ENCODE peak calls at places on chromosomes 11 and 22, in nine cellular contexts. J is fibroblast of mammary gland, G is sigmoid colon, C is adrenal gland, B is upper lobe of right lung, I is mesenchymal stem cell, V is colonic mucosa, A is BE2C, P is A549. M is an unnamed sample.

GRCh38 chr11:117384045-117384444 is 56.4 kb downstream of the CEP164 start:
- DNase-seq in J (peak; percentile 95), G (peak; percentile 7), C (no peak), B (no peak), I (peak; percentile 76), V (no peak), A (no peak), P (peak; percentile 23), M (peak; percentile 68)

GRCh38 chr11:15526859-15527450 is 412.2 kb downstream of the INSC start:
- DNase-seq in J (no peak), G (no peak), C (no peak), B (no peak), I (no peak), V (no peak), A (no peak), P (no peak), M (no peak)

GRCh38 chr11:8258289-8258688 is 5.4 kb downstream of the LMO1 start:
- DNase-seq in J (no peak), G (peak; percentile 54), C (no peak), B (peak; percentile 38), I (no peak), V (no peak), A (no peak), P (no peak), M (no peak)

GRCh38 chr11:29260939-29261705 is 755.7 kb downstream of the KCNA4 start:
- DNase-seq in J (peak; percentile 19), G (no peak), C (no peak), B (no peak), I (peak; percentile 47), V (no peak), A (no peak), P (peak; percentile 86), M (peak; percentile 26)

GRCh38 chr11:110091995-110092576 is 1.1 kb upstream of the ZC3H12C start:
- DNase-seq in J (peak; percentile 41), G (no peak), C (no peak), B (no peak), I (no peak), V (no peak), A (no peak), P (no peak), M (no peak)

GRCh38 chr11:100515087-100515486 is 172.0 kb upstream of the ARHGAP42 start:
- DNase-seq in J (no peak), G (no peak), C (no peak), B (no peak), I (peak; percentile 31), V (no peak), A (no peak), P (peak; percentile 25), M (peak; percentile 25)

GRCh38 chr22:37638351-37639069 is 959 bp upstream of the SH3BP1 start:
- DNase-seq in J (no peak), G (no peak), C (no peak), B (no peak), I (no peak), V (peak; percentile 85), A (no peak), P (no peak), M (no peak)

GRCh38 chr11:75386912-75387311 is 12.4 kb upstream of the RPS3 start:
- DNase-seq in J (no peak), G (peak; percentile 26), C (no peak), B (peak; percentile 4), I (no peak), V (peak; percentile 56), A (no peak), P (peak; percentile 89), M (no peak)

GRCh38 chr22:41201146-41201545 is 4.0 kb upstream of the L3MBTL2 start:
- DNase-seq in J (no peak), G (no peak), C (no peak), B (no peak), I (no peak), V (no peak), A (no peak), P (no peak), M (no peak)

GRCh38 chr11:7759010-7759409 is 37.7 kb downstream of the OR5P2 start:
- DNase-seq in J (no peak), G (no peak), C (no peak), B (no peak), I (no peak), V (no peak), A (no peak), P (no peak), M (no peak)

GRCh38 chr11:63917685-63918523 is 940 bp upstream of the RCOR2 start:
- DNase-seq in J (no peak), G (peak; percentile 82), C (peak; percentile 63), B (no peak), I (peak; percentile 70), V (peak; percentile 90), A (peak; percentile 86), P (peak; percentile 80), M (peak; percentile 17)
- H3K4me3 ChIP-seq in J (peak overlapping the region; percentile 43), G (peak overlapping the region; percentile 23), C (no peak overlapping the region), B (peak overlapping the region; percentile 50), I (peak overlapping the region; percentile 69), V (peak overlapping the region; percentile 50), A (peak overlapping the region; percentile 49), P (peak overlapping the region; percentile 62), M (peak overlapping the region; percentile 52)

DNA sequence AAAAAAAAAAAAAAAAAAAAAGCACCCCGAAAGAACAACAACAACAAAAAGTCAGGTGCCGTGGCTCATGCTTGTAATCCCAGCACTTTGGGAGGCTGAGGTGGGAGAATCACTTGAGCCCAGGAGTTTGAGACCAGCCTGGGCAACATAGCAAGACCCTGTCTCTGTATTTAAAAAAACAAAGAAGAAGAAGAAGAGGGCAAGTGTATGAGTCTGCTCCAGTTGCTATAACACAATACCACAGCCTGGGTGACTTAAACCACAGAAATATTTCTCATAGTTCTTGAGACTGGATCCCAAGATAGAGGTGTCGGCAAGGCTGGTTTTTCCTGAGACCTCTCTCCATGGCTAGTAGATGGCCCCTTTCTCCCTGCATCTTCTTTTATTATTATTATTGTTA is 12.4 kb downstream of the CRYBA4 start:
- DNase-seq in J (no peak), G (no peak), C (no peak), B (no peak), I (no peak), V (no peak), A (no peak), P (no peak), M (no peak)
- H3K4me3 ChIP-seq in J (no peak overlapping the region), G (no peak overlapping the region), C (no peak overlapping the region), B (no peak overlapping the region), I (no peak overlapping the region), V (no peak overlapping the region), A (no peak overlapping the region), P (no peak overlapping the region), M (no peak overlapping the region)

DNA sequence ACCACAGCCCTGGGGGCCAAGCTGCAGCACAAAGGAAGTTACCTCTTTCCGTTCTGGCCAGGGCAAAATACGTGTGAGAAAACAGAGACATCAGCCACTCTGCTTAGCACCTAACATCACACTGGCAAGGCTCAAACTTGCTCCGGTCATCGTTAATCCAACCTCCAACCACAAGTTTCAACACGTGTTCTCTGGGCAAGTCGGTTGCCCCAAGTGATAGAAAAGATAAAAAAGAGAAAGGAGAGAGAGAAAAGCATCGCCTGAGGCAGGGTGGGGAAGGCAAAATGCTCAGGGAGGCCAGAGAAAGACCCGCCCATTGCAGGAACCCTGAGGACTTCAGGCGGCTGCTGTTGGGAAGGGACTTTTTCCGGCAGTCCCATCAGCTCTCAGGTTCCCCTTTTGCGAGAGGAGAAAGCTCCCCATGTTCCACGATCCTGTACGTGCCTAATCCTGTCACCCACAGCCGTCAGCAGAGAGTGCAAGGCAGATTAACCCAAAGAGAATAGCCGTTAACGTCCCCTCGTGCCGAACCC is 18.5 kb upstream of the B4GALNT4 start:
- DNase-seq in J (no peak), G (no peak), C (no peak), B (no peak), I (no peak), V (no peak), A (no peak), P (no peak), M (no peak)
- H3K4me3 ChIP-seq in J (no peak overlapping the region), G (no peak overlapping the region), C (no peak overlapping the region), B (no peak overlapping the region), I (no peak overlapping the region), V (no peak overlapping the region), A (no peak overlapping the region), P (no peak overlapping the region), M (no peak overlapping the region)

GRCh38 chr11:20156876-20157613 is 3.2 kb downstream of the DBX1 start:
- DNase-seq in J (no peak), G (no peak), C (no peak), B (no peak), I (no peak), V (no peak), A (no peak), P (no peak), M (no peak)

GRCh38 chr11:20154381-20154780 is 5.9 kb downstream of the DBX1 start:
- DNase-seq in J (peak; percentile 72), G (no peak), C (no peak), B (no peak), I (peak; percentile 16), V (no peak), A (no peak), P (no peak), M (no peak)

GRCh38 chr11:20155683-20156279 is 4.5 kb downstream of the DBX1 start:
- DNase-seq in J (no peak), G (no peak), C (no peak), B (no peak), I (no peak), V (no peak), A (no peak), P (no peak), M (no peak)

GRCh38 chr11:20157768-20158167 is 2.5 kb downstream of the DBX1 start:
- DNase-seq in J (no peak), G (no peak), C (no peak), B (no peak), I (no peak), V (no peak), A (no peak), P (no peak), M (no peak)

DNA sequence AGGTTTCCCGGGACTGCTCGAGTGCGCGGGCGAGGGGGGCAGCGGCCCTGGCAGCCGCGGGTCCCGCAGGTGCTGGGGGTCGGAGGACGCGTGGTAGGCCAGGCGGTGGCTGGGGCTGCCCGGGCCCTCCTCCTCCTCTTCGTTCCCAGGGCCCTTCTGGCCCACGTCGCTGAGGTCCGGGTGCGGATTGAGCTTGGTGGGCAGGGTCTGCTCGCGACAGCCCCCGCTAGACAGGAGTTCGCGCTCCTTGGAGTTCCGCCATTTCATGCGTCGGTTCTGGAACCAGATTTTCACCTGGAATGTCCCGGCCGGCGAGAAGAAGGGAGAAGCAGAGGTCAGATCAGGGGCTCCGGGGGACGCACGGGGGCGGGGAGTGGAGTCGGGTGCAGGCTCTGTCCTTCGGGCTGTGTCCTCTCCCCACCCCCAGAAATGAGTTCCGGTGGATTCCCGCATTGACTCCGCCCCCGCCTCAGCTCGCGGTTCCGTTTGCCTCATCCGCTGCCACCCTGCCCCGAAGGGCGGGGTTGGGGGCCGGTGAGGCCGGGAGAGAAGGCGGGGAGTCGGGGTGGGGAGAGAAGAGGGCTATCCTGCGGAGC is 3.9 kb downstream of the DBX1 start:
- DNase-seq in J (no peak), G (no peak), C (no peak), B (no peak), I (no peak), V (peak; percentile 32), A (no peak), P (no peak), M (no peak)
- H3K4me3 ChIP-seq in J (no peak overlapping the region), G (no peak overlapping the region), C (no peak overlapping the region), B (peak overlapping the region; percentile 30), I (no peak overlapping the region), V (peak overlapping the region; percentile 33), A (no peak overlapping the region), P (peak overlapping the region; percentile 36), M (no peak overlapping the region)

GRCh38 chr22:43861529-43861928 is 784 bp downstream of the SULT4A1 start:
- DNase-seq in J (peak; percentile 19), G (peak; percentile 39), C (no peak), B (no peak), I (no peak), V (no peak), A (no peak), P (no peak), M (peak; percentile 39)
- H3K4me3 ChIP-seq in J (no peak overlapping the region), G (no peak overlapping the region), C (no peak overlapping the region), B (no peak overlapping the region), I (peak overlapping the region; percentile 60), V (no peak overlapping the region), A (peak overlapping the region; percentile 60), P (no peak overlapping the region), M (peak overlapping the region; percentile 57)